ENCODE peak calls at places on chromosome 7, in four cellular contexts. A is T-helper 17 cell, W is NCI-H460, M is EL. E is an unnamed sample.

GRCh38 chr7:157371296-157371695 is 34.5 kb downstream of the DNAJB6 start:
- DNase-seq in A (no peak), W (no peak), M (no peak), E (no peak)

GRCh38 chr7:24917510-24918239 is 62.3 kb downstream of the OSBPL3 start:
- DNase-seq in A (no peak), W (no peak), M (peak), E (no peak)

GRCh38 chr7:32039000-32039756 is 31.0 kb downstream of the PDE1C start:
- DNase-seq in A (no peak), W (no peak), M (no peak), E (no peak)

GRCh38 chr7:29839302-29839701 is 33.0 kb downstream of the WIPF3 start:
- DNase-seq in A (no peak), W (peak), M (peak), E (no peak)

GRCh38 chr7:151440799-151441443 is 980 bp upstream of the CRYGN start:
- DNase-seq in A (no peak), W (no peak), M (no peak), E (no peak)

GRCh38 chr7:116152276-116152675 is 58.1 kb upstream of the TES start:
- DNase-seq in A (no peak), W (no peak), M (no peak), E (no peak)

GRCh38 chr7:119974972-119975371 is 298.0 kb upstream of the KCND2 start:
- DNase-seq in A (no peak), W (no peak), M (no peak), E (no peak)

GRCh38 chr7:85997515-85997914 is 646.2 kb upstream of the GRM3 start:
- DNase-seq in A (no peak), W (no peak), M (no peak), E (no peak)

GRCh38 chr7:101728888-101729883 is 88.2 kb upstream of the CUX1 start:
- DNase-seq in A (no peak), W (peak), M (peak), E (no peak)

GRCh38 chr7:87170828-87171227 is 18.6 kb downstream of the DMTF1 start:
- DNase-seq in A (no peak), W (no peak), M (no peak), E (no peak)

GRCh38 chr7:32583791-32584190 is 88.5 kb downstream of the AVL9 start:
- DNase-seq in A (no peak), W (no peak), M (peak), E (no peak)

GRCh38 chr7:150685219-150686029 is at the start of gene GIMAP2:
- DNase-seq in A (no peak), W (peak), M (peak), E (no peak)

GRCh38 chr7:158782638-158783490 is 46.4 kb downstream of the ESYT2 start:
- DNase-seq in A (no peak), W (no peak), M (peak), E (no peak)

GRCh38 chr7:66187894-66188293 is 17.2 kb upstream of the TPST1 start:
- DNase-seq in A (no peak), W (no peak), M (no peak), E (no peak)

GRCh38 chr7:117715784-117716445 is 157.3 kb downstream of the CTTNBP2 start:
- DNase-seq in A (no peak), W (peak), M (peak), E (no peak)

GRCh38 chr7:93578762-93579161 is 4.2 kb upstream of the CALCR start:
- DNase-seq in A (no peak), W (no peak), M (no peak), E (no peak)

GRCh38 chr7:73983437-73984164 is 44.4 kb upstream of the ELN start:
- DNase-seq in A (no peak), W (no peak), M (no peak), E (no peak)

GRCh38 chr7:141393056-141393455 is 158.2 kb upstream of the AGK start:
- DNase-seq in A (no peak), W (no peak), M (no peak), E (no peak)

GRCh38 chr7:16348251-16348650 is 73.1 kb downstream of the CRPPA start:
- DNase-seq in A (no peak), W (no peak), M (no peak), E (no peak)

GRCh38 chr7:15555385-15555859 is 6.4 kb downstream of the AGMO start:
- DNase-seq in A (no peak), W (no peak), M (peak), E (no peak)

GRCh38 chr7:31794851-31795250 is 107.8 kb downstream of the PPP1R17 start:
- DNase-seq in A (no peak), W (no peak), M (peak), E (no peak)